ENCODE peak calls at places on chromosomes 4 and X, in six cellular contexts. C, D, X, M, W and H are unnamed samples.

GRCh38 chrX:7133036-7133412 is 14.5 kb upstream of the STS start:
- DNase-seq in C (no peak), D (no peak), X (no peak), M (peak), W (peak), H (no peak)

GRCh38 chr4:8231551-8232049 is 32.5 kb downstream of the SH3TC1 start:
- DNase-seq in C (no peak), D (no peak), X (no peak), M (no peak), W (no peak), H (no peak)

GRCh38 chr4:7043521-7044414 is 596 bp downstream of the TADA2B start:
- DNase-seq in C (no peak), D (peak), X (no peak), M (peak), W (peak), H (no peak)

GRCh38 chrX:83416273-83416672 is 91.8 kb upstream of the POU3F4 start:
- DNase-seq in C (no peak), D (peak), X (no peak), M (no peak), W (no peak), H (no peak)

GRCh38 chrX:40644821-40645358 is 2.5 kb downstream of the CXorf38 start:
- DNase-seq in C (no peak), D (no peak), X (peak), M (peak), W (peak), H (no peak)

GRCh38 chr4:169103966-169104412 is 93.9 kb upstream of the CBR4 start:
- DNase-seq in C (peak), D (peak), X (no peak), M (no peak), W (no peak), H (no peak)

GRCh38 chr4:15938182-15938581 is 358 bp downstream of the FGFBP1 start:
- DNase-seq in C (no peak), D (peak), X (peak), M (no peak), W (no peak), H (no peak)

GRCh38 chr4:138188406-138189084 is 53.6 kb downstream of the SLC7A11 start:
- DNase-seq in C (no peak), D (no peak), X (no peak), M (no peak), W (no peak), H (no peak)

GRCh38 chr4:8090312-8090711 is 68.3 kb downstream of the ABLIM2 start:
- DNase-seq in C (no peak), D (no peak), X (no peak), M (peak), W (peak), H (no peak)

DNA sequence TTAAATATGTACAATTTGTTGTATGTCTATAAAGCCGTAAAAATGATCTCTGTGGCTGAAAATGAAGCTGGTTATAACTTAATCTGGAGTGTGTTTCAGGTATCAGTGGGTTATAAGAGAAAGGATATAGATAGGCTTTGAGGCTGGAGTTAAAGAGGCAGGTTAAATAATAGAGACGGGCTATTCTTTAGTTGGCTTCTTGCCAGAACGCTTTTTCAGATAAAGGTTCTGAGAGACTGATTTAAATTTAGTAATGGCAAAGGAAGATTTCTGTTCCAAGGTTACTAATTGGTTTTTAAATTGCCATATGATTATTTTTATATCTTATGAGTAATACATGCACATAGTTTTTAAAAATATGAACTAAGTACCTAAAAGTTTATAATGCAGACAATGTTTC is 117.4 kb downstream of the AWAT2 start:
- DNase-seq in C (no peak), D (no peak), X (no peak), M (no peak), W (no peak), H (no peak)
- TF ChIP-seq CTCF in C (no peak), D (no peak), X (no peak), M (no peak), W (no peak), H (no peak)

GRCh38 chr4:2933566-2934076 is 29.6 kb downstream of the NOP14 start:
- DNase-seq in C (no peak), D (no peak), X (peak), M (peak), W (no peak), H (no peak)

GRCh38 chr4:2934077-2934812 is 29.0 kb downstream of the NOP14 start:
- DNase-seq in C (no peak), D (peak), X (peak), M (peak), W (peak), H (peak)

GRCh38 chr4:2935762-2936743 is 27.2 kb downstream of the NOP14 start:
- DNase-seq in C (no peak), D (no peak), X (peak), M (peak), W (no peak), H (no peak)

GRCh38 chr4:2936773-2937145 is 26.4 kb downstream of the NOP14 start:
- DNase-seq in C (no peak), D (no peak), X (peak), M (peak), W (no peak), H (no peak)

DNA sequence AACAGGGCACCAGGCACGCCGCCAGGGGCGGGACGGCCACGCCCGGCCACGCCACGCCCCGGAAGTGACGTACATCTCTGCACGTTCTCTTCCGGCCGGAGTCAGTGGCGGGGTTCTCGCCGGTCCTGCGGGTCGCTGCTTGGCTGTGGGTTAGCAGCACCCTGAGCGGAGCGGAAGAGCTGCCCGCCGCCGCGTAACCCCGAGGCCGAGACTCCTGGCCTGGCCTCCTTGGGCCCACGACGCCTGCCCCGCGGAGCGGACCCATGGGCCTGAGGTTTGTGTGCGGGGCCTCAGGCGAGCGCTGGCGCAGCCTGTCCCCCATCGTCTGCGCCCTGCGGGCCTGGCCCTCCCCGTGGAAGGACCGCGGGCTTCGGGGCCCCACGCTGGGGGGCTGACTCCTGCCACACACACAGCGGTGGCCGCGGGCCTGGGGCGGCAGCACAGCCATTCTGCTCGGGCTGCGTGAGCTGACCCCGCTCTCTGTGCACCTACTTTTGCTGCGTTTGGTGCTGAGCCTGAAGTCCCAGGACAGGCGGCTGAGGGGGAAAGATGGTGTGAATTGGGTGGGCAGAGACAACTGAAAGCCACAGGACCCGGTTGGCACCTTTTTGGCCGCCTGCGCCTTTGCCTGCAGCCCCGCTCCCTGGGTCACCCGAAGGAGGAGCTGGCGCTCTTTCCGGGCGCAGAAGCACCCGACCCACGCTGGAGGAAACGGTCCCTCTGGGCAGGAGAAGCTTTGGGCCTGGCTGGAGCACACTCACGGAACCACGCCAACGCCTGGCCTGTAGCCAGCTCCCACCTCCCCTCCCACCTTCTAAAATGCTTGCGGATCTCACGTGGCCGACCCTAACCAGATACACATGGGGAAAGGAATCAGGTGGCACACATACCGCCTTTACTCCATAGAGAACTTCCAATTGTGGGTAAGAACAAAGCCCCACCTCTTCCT is 28.1 kb downstream of the NOP14 start:
- DNase-seq in C (peak), D (peak), X (peak), M (peak), W (peak), H (peak)
- TF ChIP-seq CTCF in C (no peak), D (no peak), X (no peak), M (no peak), W (no peak), H (peak)

GRCh38 chr4:99818661-99819060 is 2.0 kb downstream of the DAPP1 start:
- DNase-seq in C (no peak), D (no peak), X (no peak), M (no peak), W (no peak), H (no peak)
- TF ChIP-seq CTCF in C (no peak), D (no peak), X (no peak), M (no peak), W (no peak), H (no peak)

GRCh38 chr4:3792813-3793212 is 26.6 kb downstream of the ADRA2C start:
- DNase-seq in C (peak), D (peak), X (no peak), M (no peak), W (no peak), H (no peak)
- TF ChIP-seq CTCF in C (no peak), D (peak), X (no peak), M (peak), W (no peak), H (peak)

GRCh38 chr4:41216294-41217019 is 2.1 kb upstream of the APBB2 start:
- DNase-seq in C (peak), D (peak), X (peak), M (peak), W (peak), H (peak)
- TF ChIP-seq CTCF in C (no peak), D (peak), X (peak), M (peak), W (no peak), H (peak)

DNA sequence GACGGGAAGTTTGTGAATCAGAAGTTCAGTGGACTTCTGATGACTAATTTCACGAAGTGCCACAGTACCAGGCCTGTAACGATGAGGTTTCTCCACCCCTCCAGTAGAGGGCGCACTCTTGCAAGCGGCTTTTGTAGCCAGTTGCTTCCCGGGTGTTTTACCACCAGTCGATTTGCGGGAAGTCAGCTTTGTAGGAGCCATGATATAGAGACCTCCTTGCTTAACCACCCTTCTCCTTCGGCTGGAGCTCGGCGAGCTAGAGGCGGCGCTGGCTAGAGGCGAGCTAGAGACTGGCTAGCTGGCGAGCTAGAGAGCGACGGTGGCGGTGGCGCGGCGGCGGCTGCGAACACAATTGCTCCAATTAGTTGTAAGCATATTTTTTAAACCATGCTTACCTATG is 72.0 kb downstream of the IL1RAPL1 start:
- DNase-seq in C (peak), D (peak), X (no peak), M (no peak), W (peak), H (no peak)
- TF ChIP-seq CTCF in C (peak), D (peak), X (no peak), M (no peak), W (no peak), H (peak)

DNA sequence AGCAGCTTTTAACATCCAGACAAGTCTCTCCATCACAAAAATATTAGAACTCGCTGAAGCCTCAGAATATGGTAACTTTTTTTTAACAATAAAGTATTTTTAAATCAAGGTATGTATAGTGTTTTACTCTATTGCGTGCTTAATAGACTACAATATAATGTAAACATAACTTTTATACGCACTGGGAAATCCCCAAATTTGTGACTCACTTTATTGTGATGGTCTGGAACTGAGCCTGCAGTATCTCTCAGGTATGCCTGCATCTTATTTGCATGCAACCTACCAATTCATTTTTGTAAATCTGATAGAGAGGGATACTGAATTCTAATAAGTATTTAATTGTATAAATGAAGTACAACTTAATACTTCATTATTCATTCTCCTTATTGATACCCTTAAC is 823.5 kb downstream of the ADGRL3 start:
- DNase-seq in C (no peak), D (peak), X (no peak), M (no peak), W (no peak), H (no peak)
- TF ChIP-seq CTCF in C (no peak), D (no peak), X (no peak), M (no peak), W (no peak), H (no peak)

GRCh38 chrX:45715787-45716186 is 515.1 kb upstream of the DIPK2B start:
- DNase-seq in C (no peak), D (no peak), X (no peak), M (no peak), W (no peak), H (no peak)
- TF ChIP-seq CTCF in C (no peak), D (no peak), X (no peak), M (no peak), W (no peak), H (no peak)